ENCODE peak calls at places on chromosomes 13 and 19, in four cellular contexts. X is fibroblast of mammary gland, N is endodermal cell, O is right atrium auricular region. P is an unnamed sample.

GRCh38 chr13:75120071-75120470 is 361.9 kb downstream of the TBC1D4 start:
- DNase-seq in X (no peak), N (no peak), O (no peak), P (no peak)

GRCh38 chr13:46992383-46992952 is 95.6 kb upstream of the HTR2A start:
- DNase-seq in O (no peak), X (peak; percentile 41), N (no peak), P (no peak)

GRCh38 chr13:55244991-55245644 is 1895.6 kb upstream of the PRR20A start:
- DNase-seq in X (peak; percentile 0), N (peak; percentile 84), O (no peak), P (no peak)

GRCh38 chr13:27556109-27556508 is 64.2 kb downstream of the LNX2 start:
- DNase-seq in O (no peak), X (peak; percentile 83), N (no peak), P (peak; percentile 21)

GRCh38 chr19:2575734-2576481 is 100.0 kb downstream of the GADD45B start:
- DNase-seq in X (peak; percentile 96), O (peak; percentile 96), N (peak; percentile 50), P (no peak)

GRCh38 chr19:48926909-48927308 is 6.6 kb upstream of the DHDH start:
- DNase-seq in O (peak; percentile 82), X (peak; percentile 100), N (no peak), P (peak; percentile 96)

GRCh38 chr19:4014541-4015491 is 7.3 kb downstream of the PIAS4 start:
- DNase-seq in X (no peak), N (peak; percentile 89), O (no peak), P (no peak)

GRCh38 chr13:91716436-91717065 is 318.1 kb downstream of the GPC5 start:
- DNase-seq in N (no peak), X (no peak), O (no peak), P (no peak)

GRCh38 chr13:71758823-71759222 is 108.2 kb downstream of the DACH1 start:
- DNase-seq in O (no peak), X (no peak), N (no peak), P (no peak)

GRCh38 chr19:16001481-16002312 is 52.9 kb downstream of the OR10H4 start:
- DNase-seq in N (no peak), O (peak; percentile 58), X (peak; percentile 72), P (peak; percentile 43)

GRCh38 chr19:42352216-42352892 is 26.9 kb downstream of the MEGF8 start:
- DNase-seq in X (no peak), O (no peak), N (no peak), P (peak; percentile 45)

GRCh38 chr19:610801-611505 is 21.3 kb downstream of the HCN2 start:
- DNase-seq in X (peak; percentile 72), N (no peak), O (no peak), P (peak; percentile 69)

GRCh38 chr19:8575467-8575997 is 1.7 kb downstream of the MYO1F start:
- DNase-seq in O (no peak), X (peak; percentile 56), N (peak; percentile 65), P (peak; percentile 16)

GRCh38 chr13:71460179-71460578 is 406.8 kb downstream of the DACH1 start:
- DNase-seq in N (no peak), X (no peak), O (no peak), P (no peak)

GRCh38 chr19:13181747-13182388 is 31.7 kb downstream of the IER2 start:
- DNase-seq in O (no peak), X (peak; percentile 60), N (no peak), P (peak; percentile 50)

GRCh38 chr13:66532146-66532545 is 698.0 kb downstream of the PCDH9 start:
- DNase-seq in N (no peak), O (no peak), X (peak; percentile 56), P (peak; percentile 48)

GRCh38 chr13:97751477-97751876 is 202.0 kb upstream of the IPO5 start:
- DNase-seq in O (no peak), X (no peak), N (no peak), P (no peak)

GRCh38 chr19:16368385-16369305 is 44.0 kb downstream of the KLF2 start:
- DNase-seq in O (no peak), N (no peak), X (no peak), P (no peak)

GRCh38 chr13:113741101-113741731 is 17.8 kb upstream of the TMEM255B start:
- DNase-seq in O (no peak), X (no peak), N (no peak), P (no peak)

GRCh38 chr13:113758651-113759524 is at the start of gene TMEM255B:
- DNase-seq in N (peak; percentile 95), O (peak; percentile 83), X (peak; percentile 49), P (peak; percentile 35)

GRCh38 chr19:18274303-18274775 is at the start of gene IQCN:
- DNase-seq in N (peak; percentile 75), X (no peak), O (peak; percentile 77), P (peak; percentile 41)

GRCh38 chr13:21234537-21234936 is 58.1 kb downstream of the MRPL57 start:
- DNase-seq in O (no peak), X (no peak), N (no peak), P (peak; percentile 60)

GRCh38 chr13:24135674-24136300 is 24.7 kb upstream of the SPATA13 start:
- DNase-seq in O (no peak), X (peak; percentile 64), N (no peak), P (peak; percentile 40)

GRCh38 chr19:47437500-47437899 is 18.2 kb upstream of the MEIS3 start:
- DNase-seq in N (peak; percentile 72), O (no peak), X (no peak), P (no peak)

GRCh38 chr13:109687559-109688448 is 98.6 kb downstream of the IRS2 start:
- DNase-seq in O (no peak), N (no peak), X (no peak), P (no peak)

GRCh38 chr13:37681295-37682032 is 82.9 kb upstream of the POSTN start:
- DNase-seq in X (peak; percentile 87), O (no peak), N (no peak), P (peak; percentile 78)

GRCh38 chr19:40585677-40586422 is 9.2 kb downstream of the SHKBP1 start:
- DNase-seq in X (peak; percentile 84), O (no peak), N (no peak), P (peak; percentile 58)

GRCh38 chr13:92745233-92745632 is 481.4 kb upstream of the GPC6 start:
- DNase-seq in X (no peak), N (no peak), O (no peak), P (no peak)

GRCh38 chr13:51803018-51803417 is 945 bp downstream of the DHRS12 start:
- DNase-seq in X (no peak), O (no peak), N (peak; percentile 75), P (no peak)

GRCh38 chr13:30676672-30677071 is 58.7 kb upstream of the ALOX5AP start:
- DNase-seq in O (no peak), N (no peak), X (peak; percentile 55), P (peak; percentile 27)

GRCh38 chr19:52942371-52943133 is 19.3 kb upstream of the ZNF888 start:
- DNase-seq in O (peak; percentile 95), X (peak; percentile 69), N (peak; percentile 99), P (peak; percentile 79)

DNA sequence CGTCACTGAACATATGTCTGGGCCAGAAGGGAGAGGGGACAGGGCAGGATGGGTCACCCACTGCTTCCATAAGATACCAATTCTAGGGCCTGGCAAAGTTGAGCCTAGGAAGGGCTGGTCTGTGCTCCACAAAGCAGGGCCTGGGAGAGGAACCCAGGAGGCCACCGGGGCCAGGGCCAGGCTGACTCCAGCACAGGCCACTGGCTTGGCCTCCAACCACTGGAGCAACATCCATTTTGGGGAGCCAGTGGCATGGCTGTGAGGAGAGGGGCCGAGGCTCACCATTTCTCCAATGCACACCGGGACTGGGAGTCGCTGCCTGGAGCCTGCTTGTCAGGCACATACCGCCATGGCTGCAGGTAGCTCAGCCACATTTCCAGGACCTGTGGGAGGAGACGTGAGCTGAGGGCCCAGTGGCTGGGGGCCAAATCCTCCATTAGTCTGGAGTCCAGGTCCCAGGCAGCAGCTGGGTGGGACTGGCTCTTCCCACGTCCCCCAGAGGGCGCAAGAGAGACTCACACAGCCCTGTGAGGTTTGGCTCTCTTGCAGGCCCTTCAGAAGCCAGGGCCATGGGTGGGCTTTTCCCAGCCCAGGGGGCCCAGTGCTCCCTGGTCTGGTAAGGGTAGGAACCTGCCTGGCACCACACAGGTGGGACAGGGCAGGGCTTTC is 27.7 kb downstream of the TUBA3C start:
- DNase-seq in X (no peak), O (no peak), N (no peak), P (no peak)
- TF ChIP-seq CTCF in X (no peak), O (no peak), N (no peak), P (peak; percentile 16)

GRCh38 chr13:42973581-42973980 is 18.5 kb downstream of the EPSTI1 start:
- DNase-seq in N (no peak), X (no peak), O (no peak), P (no peak)

GRCh38 chr13:42969558-42970172 is 22.4 kb downstream of the EPSTI1 start:
- DNase-seq in X (peak; percentile 73), O (peak; percentile 82), N (peak; percentile 94), P (peak; percentile 68)

GRCh38 chr13:42968906-42969305 is 23.1 kb downstream of the EPSTI1 start:
- DNase-seq in O (no peak), X (no peak), N (peak; percentile 77), P (no peak)

GRCh38 chr13:42971670-42972355 is 20.2 kb downstream of the EPSTI1 start:
- DNase-seq in X (peak; percentile 72), N (no peak), O (no peak), P (no peak)

DNA sequence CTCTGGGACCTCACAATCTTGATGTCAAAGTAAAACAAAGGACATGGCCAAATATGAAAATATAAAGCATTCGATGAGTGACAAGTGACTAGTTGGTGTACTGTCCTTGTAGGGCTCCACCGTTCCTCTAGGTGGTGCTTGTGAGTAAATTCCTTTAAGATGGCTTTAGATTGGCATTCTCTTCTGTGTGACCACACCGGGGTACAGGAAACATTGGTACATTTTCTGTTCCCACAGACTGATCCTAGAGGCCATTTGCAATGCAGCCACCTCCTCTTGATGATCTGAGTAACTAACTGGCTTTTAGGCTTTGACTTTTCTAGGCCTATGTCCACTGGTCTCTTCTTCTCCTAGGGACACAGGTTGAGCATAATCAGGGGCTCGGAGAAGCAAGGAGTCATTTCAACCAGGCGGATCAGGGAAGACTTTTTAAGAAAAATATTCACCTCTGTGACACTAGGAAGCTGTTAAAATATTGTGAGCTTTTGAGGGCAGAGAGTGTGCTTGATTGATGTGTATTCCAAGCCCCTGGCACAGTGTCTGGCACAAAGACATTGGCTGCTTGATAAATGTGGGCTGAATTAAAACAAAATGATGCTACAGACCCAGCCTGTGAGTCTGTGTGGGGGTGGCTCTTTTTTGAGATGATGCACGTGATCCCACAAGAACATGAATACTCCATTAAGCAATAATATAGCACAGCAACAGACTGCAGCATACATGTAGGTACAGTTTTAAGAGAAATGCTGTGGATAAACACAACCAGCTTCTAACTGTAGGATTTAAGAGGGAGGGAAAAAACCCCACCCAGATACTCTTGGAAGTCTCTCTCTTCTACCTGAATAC is 21.0 kb downstream of the EPSTI1 start:
- DNase-seq in O (no peak), N (peak; percentile 78), X (peak; percentile 62), P (peak; percentile 56)
- TF ChIP-seq CTCF in O (peak; percentile 78), N (peak; percentile 89), X (peak; percentile 83), P (peak; percentile 85)

DNA sequence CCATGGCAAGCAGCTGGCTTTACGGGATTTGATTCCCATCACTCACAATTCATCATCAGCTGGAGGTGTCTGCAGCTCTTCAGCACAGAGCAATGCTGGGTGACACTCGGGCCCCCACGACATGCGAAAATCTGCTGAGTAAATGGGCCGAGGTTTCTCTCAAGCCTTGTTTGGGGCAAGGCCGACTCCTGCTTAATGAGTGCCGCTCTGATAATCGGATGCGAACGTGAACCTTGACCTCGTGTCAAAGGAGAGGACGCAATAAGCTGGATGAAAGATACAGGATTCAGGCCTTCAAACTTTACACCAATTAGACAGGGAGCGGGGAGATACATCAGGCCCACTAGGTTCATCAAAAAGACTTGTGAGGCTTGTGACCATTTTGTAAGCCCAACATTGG is 65.2 kb downstream of the GGACT start:
- DNase-seq in O (no peak), N (peak; percentile 28), X (no peak), P (no peak)
- TF ChIP-seq CTCF in O (no peak), N (no peak), X (no peak), P (no peak)

GRCh38 chr19:33434886-33435705 is 61.6 kb downstream of the CEBPG start:
- DNase-seq in X (peak; percentile 25), N (no peak), O (no peak), P (no peak)
- TF ChIP-seq CTCF in X (no peak), N (no peak), O (no peak), P (no peak)

P was measured in HFFc6.